ENCODE peak calls at places on chromosome 17, in eight cellular contexts. One of them, this sample, is unnamed.

GRCh38 chr17:81984773-81985410 is 7.5 kb downstream of the ASPSCR1 start:
- DNase-seq in small intestine: no peak
- DNase-seq in HCT116: no peak
- DNase-seq in right lobe of liver: no peak
- DNase-seq in CD8-positive, alpha-beta T cell: no peak
- DNase-seq in endodermal cell: no peak
- DNase-seq in iPS DF 6.9: no peak
- DNase-seq in AG04450: no peak
- DNase-seq in this sample: no peak

GRCh38 chr17:62998665-62999393 is 32.8 kb downstream of the TANC2 start:
- DNase-seq in small intestine: no peak
- DNase-seq in HCT116: no peak
- DNase-seq in right lobe of liver: no peak
- DNase-seq in CD8-positive, alpha-beta T cell: no peak
- DNase-seq in endodermal cell: peak; percentile 59
- DNase-seq in iPS DF 6.9: no peak
- DNase-seq in AG04450: no peak
- DNase-seq in this sample: no peak

GRCh38 chr17:65053354-65053881 is 3.1 kb downstream of the GNA13 start:
- DNase-seq in small intestine: no peak
- DNase-seq in HCT116: no peak
- DNase-seq in right lobe of liver: no peak
- DNase-seq in CD8-positive, alpha-beta T cell: no peak
- DNase-seq in endodermal cell: peak; percentile 29
- DNase-seq in iPS DF 6.9: no peak
- DNase-seq in AG04450: no peak
- DNase-seq in this sample: no peak

GRCh38 chr17:80891096-80892018 is 100.3 kb upstream of the CHMP6 start:
- DNase-seq in small intestine: peak; percentile 50
- DNase-seq in HCT116: peak; percentile 96
- DNase-seq in right lobe of liver: peak; percentile 40
- DNase-seq in CD8-positive, alpha-beta T cell: peak; percentile 84
- DNase-seq in endodermal cell: no peak
- DNase-seq in iPS DF 6.9: no peak
- DNase-seq in AG04450: peak; percentile 29
- DNase-seq in this sample: no peak

GRCh38 chr17:73782641-73783381 is 138.6 kb upstream of the SDK2 start:
- DNase-seq in small intestine: no peak
- DNase-seq in HCT116: peak; percentile 74
- DNase-seq in right lobe of liver: no peak
- DNase-seq in CD8-positive, alpha-beta T cell: no peak
- DNase-seq in endodermal cell: peak; percentile 86
- DNase-seq in iPS DF 6.9: no peak
- DNase-seq in AG04450: no peak
- DNase-seq in this sample: no peak

GRCh38 chr17:36722121-36722902 is 120.9 kb downstream of the MRM1 start:
- DNase-seq in small intestine: peak; percentile 39
- DNase-seq in HCT116: no peak
- DNase-seq in right lobe of liver: peak; percentile 70
- DNase-seq in CD8-positive, alpha-beta T cell: peak; percentile 82
- DNase-seq in endodermal cell: peak; percentile 90
- DNase-seq in iPS DF 6.9: no peak
- DNase-seq in AG04450: no peak
- DNase-seq in this sample: no peak

GRCh38 chr17:76643553-76644148 is at the start of gene ST6GALNAC1:
- DNase-seq in small intestine: peak; percentile 94
- DNase-seq in HCT116: no peak
- DNase-seq in right lobe of liver: no peak
- DNase-seq in CD8-positive, alpha-beta T cell: peak; percentile 39
- DNase-seq in endodermal cell: no peak
- DNase-seq in iPS DF 6.9: no peak
- DNase-seq in AG04450: no peak
- DNase-seq in this sample: no peak

GRCh38 chr17:77240976-77241375 is 100.2 kb downstream of the SEC14L1 start:
- DNase-seq in small intestine: no peak
- DNase-seq in HCT116: no peak
- DNase-seq in right lobe of liver: no peak
- DNase-seq in CD8-positive, alpha-beta T cell: no peak
- DNase-seq in endodermal cell: no peak
- DNase-seq in iPS DF 6.9: no peak
- DNase-seq in AG04450: no peak
- DNase-seq in this sample: no peak

GRCh38 chr17:28711723-28712036 is at the start of gene PROCA1:
- DNase-seq in small intestine: no peak
- DNase-seq in HCT116: no peak
- DNase-seq in right lobe of liver: no peak
- DNase-seq in CD8-positive, alpha-beta T cell: peak; percentile 48
- DNase-seq in endodermal cell: peak; percentile 93
- DNase-seq in iPS DF 6.9: no peak
- DNase-seq in AG04450: no peak
- DNase-seq in this sample: no peak

GRCh38 chr17:47225436-47225858 is 16.3 kb downstream of the MYL4 start:
- DNase-seq in small intestine: peak; percentile 75
- DNase-seq in HCT116: peak; percentile 58
- DNase-seq in right lobe of liver: no peak
- DNase-seq in CD8-positive, alpha-beta T cell: no peak
- DNase-seq in endodermal cell: no peak
- DNase-seq in iPS DF 6.9: no peak
- DNase-seq in AG04450: peak; percentile 68
- DNase-seq in this sample: peak; percentile 93

GRCh38 chr17:80164185-80164584 is 5.6 kb upstream of the CARD14 start:
- DNase-seq in small intestine: no peak
- DNase-seq in HCT116: no peak
- DNase-seq in right lobe of liver: no peak
- DNase-seq in CD8-positive, alpha-beta T cell: no peak
- DNase-seq in endodermal cell: no peak
- DNase-seq in iPS DF 6.9: no peak
- DNase-seq in AG04450: no peak
- DNase-seq in this sample: no peak

DNA sequence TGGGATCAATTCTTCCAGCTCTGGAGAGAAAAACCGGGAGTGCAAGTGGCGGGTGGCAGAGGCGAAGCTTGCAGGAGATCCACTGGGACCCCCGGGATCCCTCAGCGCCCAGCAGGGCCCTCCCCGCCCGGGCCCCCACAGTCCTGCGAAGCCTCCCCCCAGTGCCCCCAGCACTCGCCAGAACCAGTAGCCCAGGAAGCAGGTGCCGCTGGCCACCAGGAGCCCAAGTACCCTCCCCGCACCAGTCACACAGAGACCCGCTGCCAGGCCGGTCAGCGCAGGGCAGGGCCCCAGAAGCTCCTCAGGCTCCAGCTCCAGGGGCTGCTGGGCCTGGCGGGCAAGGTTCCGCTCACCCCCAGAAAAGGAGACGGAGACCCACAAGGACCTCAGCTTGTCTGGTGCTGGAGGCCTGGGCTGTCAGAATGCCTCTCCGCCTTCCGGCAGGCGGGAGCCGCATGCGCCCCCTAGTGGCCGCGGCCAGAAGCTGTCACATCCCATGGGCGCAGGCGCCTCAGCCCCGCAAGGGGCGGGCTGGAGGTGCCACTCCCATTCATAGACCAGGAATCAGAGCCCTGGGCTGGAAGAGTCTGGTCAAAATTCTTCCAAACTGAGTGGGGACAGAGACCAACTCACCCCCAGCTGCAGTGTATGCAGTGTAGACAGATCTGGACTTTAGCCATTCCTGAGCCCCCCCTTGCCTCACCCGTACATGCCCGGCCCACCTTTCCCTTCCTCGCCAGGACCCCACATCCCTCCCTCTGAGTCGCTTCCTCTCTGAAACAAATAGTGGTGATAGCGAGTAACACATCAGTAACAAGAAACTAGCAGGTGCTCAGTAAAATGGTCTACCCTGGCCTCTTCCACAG is 1002.3 kb downstream of the KCNJ18 start:
- DNase-seq in small intestine: no peak
- DNase-seq in HCT116: no peak
- DNase-seq in right lobe of liver: no peak
- DNase-seq in CD8-positive, alpha-beta T cell: no peak
- DNase-seq in endodermal cell: peak; percentile 61
- DNase-seq in iPS DF 6.9: no peak
- DNase-seq in AG04450: no peak
- DNase-seq in this sample: no peak
- H3K9me3 ChIP-seq in small intestine: peaks cover 2% of the 10 kb centered on the region
- H3K9me3 ChIP-seq in HCT116: peaks cover 3% of the 10 kb centered on the region
- H3K9me3 ChIP-seq in right lobe of liver: peaks cover 3% of the 10 kb centered on the region
- H3K9me3 ChIP-seq in CD8-positive, alpha-beta T cell: no peaks in the 10 kb centered on the region
- H3K9me3 ChIP-seq in endodermal cell: peaks cover 94% of the 10 kb centered on the region
- H3K9me3 ChIP-seq in iPS DF 6.9: peaks cover 15% of the 10 kb centered on the region
- H3K9me3 ChIP-seq in AG04450: peaks cover 38% of the 10 kb centered on the region
- H3K9me3 ChIP-seq in this sample: no peaks in the 10 kb centered on the region

GRCh38 chr17:16617481-16618060 is 36.1 kb downstream of the ZNF624 start:
- DNase-seq in small intestine: no peak
- DNase-seq in HCT116: no peak
- DNase-seq in right lobe of liver: no peak
- DNase-seq in CD8-positive, alpha-beta T cell: no peak
- DNase-seq in endodermal cell: no peak
- DNase-seq in iPS DF 6.9: no peak
- DNase-seq in AG04450: no peak
- DNase-seq in this sample: no peak

GRCh38 chr17:16622540-16623277 is 30.9 kb downstream of the ZNF624 start:
- DNase-seq in small intestine: no peak
- DNase-seq in HCT116: no peak
- DNase-seq in right lobe of liver: no peak
- DNase-seq in CD8-positive, alpha-beta T cell: no peak
- DNase-seq in endodermal cell: no peak
- DNase-seq in iPS DF 6.9: no peak
- DNase-seq in AG04450: no peak
- DNase-seq in this sample: no peak

DNA sequence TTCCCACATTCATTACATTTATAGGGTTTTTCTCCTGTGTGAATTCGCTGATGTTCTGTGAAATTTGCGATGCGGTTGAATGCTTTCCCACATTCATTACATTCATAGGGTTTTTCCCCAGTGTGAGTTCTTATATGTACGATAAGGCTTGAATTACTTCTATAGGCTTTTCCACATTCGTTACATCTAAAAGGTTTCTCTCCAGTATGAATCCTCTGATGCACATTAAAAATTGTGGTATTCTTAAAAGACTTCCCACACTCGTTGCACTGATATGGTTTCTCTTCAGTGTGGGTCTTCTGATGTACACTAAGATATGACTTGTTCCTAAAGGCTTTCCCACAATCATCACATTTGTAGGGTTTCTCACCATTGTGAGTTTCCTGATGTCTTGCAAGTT is 30.4 kb downstream of the ZNF624 start:
- DNase-seq in small intestine: no peak
- DNase-seq in HCT116: no peak
- DNase-seq in right lobe of liver: no peak
- DNase-seq in CD8-positive, alpha-beta T cell: no peak
- DNase-seq in endodermal cell: no peak
- DNase-seq in iPS DF 6.9: no peak
- DNase-seq in AG04450: no peak
- DNase-seq in this sample: no peak
- H3K9me3 ChIP-seq in small intestine: peaks cover 3% of the 10 kb centered on the region
- H3K9me3 ChIP-seq in HCT116: peaks cover 62% of the 10 kb centered on the region
- H3K9me3 ChIP-seq in right lobe of liver: peaks cover 42% of the 10 kb centered on the region
- H3K9me3 ChIP-seq in CD8-positive, alpha-beta T cell: peaks cover 37% of the 10 kb centered on the region
- H3K9me3 ChIP-seq in endodermal cell: peaks cover 89% of the 10 kb centered on the region
- H3K9me3 ChIP-seq in iPS DF 6.9: peaks cover 2% of the 10 kb centered on the region
- H3K9me3 ChIP-seq in AG04450: peaks cover 41% of the 10 kb centered on the region
- H3K9me3 ChIP-seq in this sample: peaks cover 93% of the 10 kb centered on the region

GRCh38 chr17:22506861-22507260 is 814.5 kb downstream of the KCNJ18 start:
- DNase-seq in small intestine: no peak
- DNase-seq in HCT116: no peak
- DNase-seq in right lobe of liver: no peak
- DNase-seq in CD8-positive, alpha-beta T cell: no peak
- DNase-seq in endodermal cell: no peak
- DNase-seq in iPS DF 6.9: no peak
- DNase-seq in AG04450: no peak
- DNase-seq in this sample: no peak
- H3K9me3 ChIP-seq in small intestine: peaks cover 4% of the 10 kb centered on the region
- H3K9me3 ChIP-seq in HCT116: no peaks in the 10 kb centered on the region
- H3K9me3 ChIP-seq in right lobe of liver: no peaks in the 10 kb centered on the region
- H3K9me3 ChIP-seq in CD8-positive, alpha-beta T cell: no peaks in the 10 kb centered on the region
- H3K9me3 ChIP-seq in endodermal cell: peaks cover 68% of the 10 kb centered on the region
- H3K9me3 ChIP-seq in iPS DF 6.9: peaks cover 17% of the 10 kb centered on the region
- H3K9me3 ChIP-seq in AG04450: peaks cover 56% of the 10 kb centered on the region
- H3K9me3 ChIP-seq in this sample: no peaks in the 10 kb centered on the region

DNA sequence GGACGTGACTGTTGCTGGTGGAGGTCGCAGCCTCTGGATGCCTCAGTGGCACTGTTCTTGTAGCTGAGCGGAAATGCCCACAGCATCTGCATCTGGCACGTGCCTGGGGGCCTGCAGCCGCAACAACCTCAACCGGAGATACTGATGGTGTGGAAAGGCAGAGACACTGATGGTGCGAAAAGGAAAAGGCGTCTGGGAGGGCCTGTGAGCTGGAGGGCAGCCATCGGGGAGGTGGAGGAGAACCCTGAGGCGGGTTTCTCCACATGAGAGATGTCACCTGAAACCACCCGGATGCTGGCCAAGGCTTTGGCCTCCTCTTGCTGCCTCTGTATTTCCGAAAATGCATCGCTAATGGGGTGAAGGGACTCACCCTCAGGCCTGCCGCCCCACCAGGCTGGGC is 284.8 kb upstream of the WSB1 start:
- DNase-seq in small intestine: no peak
- DNase-seq in HCT116: no peak
- DNase-seq in right lobe of liver: no peak
- DNase-seq in CD8-positive, alpha-beta T cell: no peak
- DNase-seq in endodermal cell: no peak
- DNase-seq in iPS DF 6.9: no peak
- DNase-seq in AG04450: no peak
- DNase-seq in this sample: no peak
- H3K9me3 ChIP-seq in small intestine: no peaks in the 10 kb centered on the region
- H3K9me3 ChIP-seq in HCT116: no peaks in the 10 kb centered on the region
- H3K9me3 ChIP-seq in right lobe of liver: no peaks in the 10 kb centered on the region
- H3K9me3 ChIP-seq in CD8-positive, alpha-beta T cell: no peaks in the 10 kb centered on the region
- H3K9me3 ChIP-seq in endodermal cell: peaks cover 24% of the 10 kb centered on the region
- H3K9me3 ChIP-seq in iPS DF 6.9: peaks cover 8% of the 10 kb centered on the region
- H3K9me3 ChIP-seq in AG04450: peaks cover 21% of the 10 kb centered on the region
- H3K9me3 ChIP-seq in this sample: no peaks in the 10 kb centered on the region